ENCODE peak calls at places on chromosomes 1 and 21, in eight cellular contexts. M is HTR-8/SVneo; N is Ammon's horn; I is dorsolateral prefrontal cortex; J is NT2/D1; P is left lung; V is HFF-Myc; D is stimulated activated CD8-positive, alpha-beta memory T cell treated with anti-CD3 and anti-CD28 coated beads, Interleukin-12 subunit alpha, Interleukin-12 subunit beta, amount 100 ng/mL, for 4 hours. U is an unnamed sample.

GRCh38 chr1:100959502-100960060 is 63.7 kb downstream of the SLC30A7 start:
- DNase-seq in M (no peak), N (no peak), I (no peak), J (no peak), P (no peak), V (no peak), D (no peak), U (no peak)

GRCh38 chr1:74578101-74578500 is 65.7 kb upstream of the LRRC53 start:
- DNase-seq in M (no peak), N (no peak), I (no peak), J (no peak), P (no peak), V (no peak), D (no peak), U (no peak)

GRCh38 chr1:7233646-7234470 is 448.6 kb downstream of the CAMTA1 start:
- DNase-seq in M (no peak), N (no peak), I (no peak), J (no peak), P (no peak), V (no peak), D (no peak), U (peak)

GRCh38 chr21:28979092-28979491 is 13.6 kb downstream of the LTN1 start:
- DNase-seq in M (no peak), N (no peak), I (no peak), J (no peak), P (no peak), V (no peak), D (no peak), U (no peak)

GRCh38 chr1:150152182-150152536 is 2.4 kb downstream of the PLEKHO1 start:
- DNase-seq in M (no peak), N (no peak), I (no peak), J (no peak), P (no peak), V (no peak), D (no peak), U (no peak)

GRCh38 chr1:246608616-246609376 is 42.5 kb downstream of the CNST start:
- DNase-seq in M (peak), N (no peak), I (no peak), J (peak), P (peak), V (peak), D (no peak), U (no peak)

GRCh38 chr1:180778782-180779398 is 133.8 kb upstream of the KIAA1614 start:
- DNase-seq in M (peak), N (no peak), I (no peak), J (peak), P (no peak), V (no peak), D (no peak), U (no peak)

GRCh38 chr1:163074004-163074403 is 4.8 kb downstream of the RGS4 start:
- DNase-seq in M (no peak), N (no peak), I (no peak), J (no peak), P (no peak), V (no peak), D (no peak), U (no peak)

GRCh38 chr1:231000201-231000600 is 21.3 kb downstream of the ARV1 start:
- DNase-seq in M (no peak), N (no peak), I (no peak), J (no peak), P (no peak), V (no peak), D (no peak), U (no peak)

GRCh38 chr1:96519851-96520281 is 201.7 kb upstream of the PTBP2 start:
- DNase-seq in M (no peak), N (no peak), I (no peak), J (peak), P (no peak), V (no peak), D (no peak), U (no peak)

GRCh38 chr1:157652859-157653493 is 47.6 kb downstream of the FCRL3 start:
- DNase-seq in M (no peak), N (peak), I (no peak), J (no peak), P (no peak), V (no peak), D (no peak), U (no peak)

GRCh38 chr1:188089015-188089414 is 1260.3 kb downstream of the PLA2G4A start:
- DNase-seq in M (no peak), N (no peak), I (no peak), J (no peak), P (no peak), V (no peak), D (no peak), U (no peak)